ENCODE peak calls at places on chromosome 22, in seven cellular contexts. K is thoracic aorta, P is gastrocnemius medialis, V is uterus, H is upper lobe of right lung, J is fibroblast of lung, L is body of pancreas. U is an unnamed sample. For H3K4me1 and H3K27me3, the result is how much of the 10 kb centered on the place peaks cover.

GRCh38 chr22:19287889-19288288 is 3.6 kb downstream of the CLTCL1 start:
- DNase-seq in K (no peak), P (peak), V (no peak), H (no peak), J (peak), L (no peak), U (no peak)

GRCh38 chr22:19055801-19056200 is 66.4 kb downstream of the DGCR2 start:
- DNase-seq in K (no peak), P (no peak), V (no peak), H (peak), J (no peak), L (peak), U (no peak)

GRCh38 chr22:49608660-49609059 is 219.0 kb downstream of the BRD1 start:
- DNase-seq in K (no peak), P (no peak), V (no peak), H (no peak), J (no peak), L (no peak), U (no peak)

GRCh38 chr22:24768537-24769374 is 5.8 kb downstream of the PIWIL3 start:
- DNase-seq in K (peak), P (peak), V (peak), H (no peak), J (peak), L (peak), U (no peak)

GRCh38 chr22:44199866-44200265 is 19.1 kb downstream of the PARVG start:
- DNase-seq in K (no peak), P (no peak), V (no peak), H (no peak), J (no peak), L (no peak), U (no peak)

GRCh38 chr22:39388261-39389011 is 11.1 kb upstream of the TAB1 start:
- DNase-seq in K (peak), P (peak), V (peak), H (peak), J (peak), L (peak), U (peak)

GRCh38 chr22:19357270-19358105 is 66.0 kb upstream of the CLTCL1 start:
- DNase-seq in K (no peak), P (no peak), V (no peak), H (no peak), J (peak), L (no peak), U (no peak)

GRCh38 chr22:50481440-50482106 is at the start of gene ADM2:
- DNase-seq in K (no peak), P (no peak), V (no peak), H (peak), J (no peak), L (peak), U (no peak)

GRCh38 chr22:44369916-44370804 is 57.4 kb upstream of the SHISAL1 start:
- DNase-seq in K (no peak), P (no peak), V (no peak), H (peak), J (no peak), L (no peak), U (no peak)

GRCh38 chr22:41799486-41800347 is 762 bp upstream of the CCDC134 start:
- DNase-seq in K (no peak), P (peak), V (peak), H (peak), J (peak), L (peak), U (peak)

GRCh38 chr22:30717331-30717921 is 22.8 kb downstream of the OSBP2 start:
- DNase-seq in K (no peak), P (no peak), V (no peak), H (no peak), J (peak), L (no peak), U (no peak)

GRCh38 chr22:36225333-36225922 is 13.9 kb downstream of the APOL2 start:
- DNase-seq in K (no peak), P (no peak), V (no peak), H (no peak), J (no peak), L (no peak), U (no peak)

GRCh38 chr22:40076702-40077645 is 82.2 kb downstream of the FAM83F start:
- DNase-seq in K (no peak), P (no peak), V (no peak), H (no peak), J (peak), L (no peak), U (no peak)

GRCh38 chr22:41478891-41479521 is 10.1 kb downstream of the ACO2 start:
- DNase-seq in K (no peak), P (peak), V (no peak), H (peak), J (peak), L (no peak), U (peak)

GRCh38 chr22:50190182-50190951 is 4.7 kb downstream of the TRABD start:
- DNase-seq in K (no peak), P (no peak), V (peak), H (peak), J (peak), L (peak), U (peak)

GRCh38 chr22:47161631-47162030 is 399.2 kb downstream of the TBC1D22A start:
- DNase-seq in K (no peak), P (no peak), V (peak), H (peak), J (no peak), L (peak), U (no peak)

GRCh38 chr22:41256254-41256897 is 15.6 kb upstream of the CHADL start:
- DNase-seq in K (no peak), P (no peak), V (peak), H (no peak), J (peak), L (no peak), U (no peak)

GRCh38 chr22:28034760-28035401 is 115.8 kb upstream of the PITPNB start:
- DNase-seq in K (no peak), P (peak), V (peak), H (peak), J (peak), L (peak), U (no peak)

GRCh38 chr22:35540600-35541253 is at the start of gene RASD2:
- DNase-seq in K (no peak), P (no peak), V (peak), H (no peak), J (no peak), L (peak), U (no peak)

GRCh38 chr22:27672721-27673387 is 128.7 kb downstream of the MN1 start:
- DNase-seq in K (no peak), P (no peak), V (no peak), H (no peak), J (no peak), L (no peak), U (no peak)

GRCh38 chr22:30806391-30806861 is 111.8 kb downstream of the OSBP2 start:
- DNase-seq in K (no peak), P (no peak), V (no peak), H (no peak), J (peak), L (no peak), U (no peak)

GRCh38 chr22:24989135-24989534 is 36.6 kb downstream of the KIAA1671 start:
- DNase-seq in K (no peak), P (no peak), V (no peak), H (no peak), J (no peak), L (no peak), U (no peak)

GRCh38 chr22:24523873-24524272 is 28.7 kb downstream of the UPB1 start:
- DNase-seq in K (no peak), P (no peak), V (no peak), H (no peak), J (peak), L (no peak), U (no peak)

GRCh38 chr22:29267858-29268510 is at the start of the genes EWSR1 and RHBDD3:
- DNase-seq in K (peak), P (peak), V (peak), H (peak), J (peak), L (peak), U (peak)

GRCh38 chr22:29269731-29270474 is 1.8 kb downstream of the EWSR1 start:
- DNase-seq in K (no peak), P (no peak), V (no peak), H (no peak), J (peak), L (no peak), U (no peak)

GRCh38 chr22:29268511-29269229 is 602 bp downstream of the EWSR1 start:
- DNase-seq in K (no peak), P (no peak), V (peak), H (peak), J (peak), L (peak), U (peak)

GRCh38 chr22:29270475-29271271 is 2.6 kb downstream of the EWSR1 start:
- DNase-seq in K (no peak), P (no peak), V (no peak), H (no peak), J (peak), L (no peak), U (no peak)

DNA sequence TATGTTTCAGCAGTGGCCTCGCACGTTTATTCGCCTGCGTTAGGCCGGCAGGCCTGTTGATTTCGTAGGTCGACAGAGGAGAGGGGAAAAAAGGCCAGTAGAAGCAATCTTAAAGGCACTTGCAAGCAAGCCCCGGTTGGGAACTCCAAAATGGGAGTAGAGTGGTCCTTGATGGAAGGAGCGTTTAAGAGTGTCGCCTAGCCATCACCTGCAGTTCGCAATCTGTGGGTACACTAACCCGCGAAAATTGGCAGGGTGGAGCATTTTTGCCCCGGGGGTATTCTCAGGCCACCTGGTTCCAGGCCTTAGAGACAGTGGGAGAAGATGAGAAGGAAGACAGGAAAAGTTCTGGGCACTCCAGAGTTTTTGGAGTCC is 1.1 kb downstream of the EWSR1 start:
- DNase-seq in K (no peak), P (no peak), V (no peak), H (no peak), J (no peak), L (no peak), U (no peak)
- H3K4me1 ChIP-seq in K (half or more), P (half or more), V (under half), H (half or more), J (under half), L (half or more), U (half or more)

DNA sequence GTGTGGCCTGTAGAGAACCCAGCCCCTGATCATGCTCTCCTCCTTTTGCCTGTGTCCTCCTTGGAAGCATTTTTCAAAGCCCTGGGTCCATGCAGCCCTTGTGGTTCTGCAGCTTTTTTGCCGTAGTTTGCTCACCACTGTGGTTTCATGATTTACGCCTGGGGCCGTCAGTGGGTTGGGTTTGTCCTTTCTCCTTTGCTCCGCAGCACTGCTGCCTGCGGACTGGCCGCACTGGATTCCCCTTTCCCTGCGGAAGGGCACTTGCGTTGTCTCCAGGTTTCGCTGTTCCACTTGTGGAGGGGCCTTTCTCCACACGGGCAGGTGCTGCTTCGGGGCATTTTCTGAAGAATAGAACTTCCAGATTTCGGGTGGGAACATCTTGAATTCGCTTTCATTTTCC is 1260.9 kb downstream of the BRD1 start:
- DNase-seq in K (no peak), P (no peak), V (no peak), H (no peak), J (no peak), L (no peak), U (no peak)
- H3K27me3 ChIP-seq in K (under half), P (under half), V (under half), H (under half), J (under half), L (under half), U (under half)

DNA sequence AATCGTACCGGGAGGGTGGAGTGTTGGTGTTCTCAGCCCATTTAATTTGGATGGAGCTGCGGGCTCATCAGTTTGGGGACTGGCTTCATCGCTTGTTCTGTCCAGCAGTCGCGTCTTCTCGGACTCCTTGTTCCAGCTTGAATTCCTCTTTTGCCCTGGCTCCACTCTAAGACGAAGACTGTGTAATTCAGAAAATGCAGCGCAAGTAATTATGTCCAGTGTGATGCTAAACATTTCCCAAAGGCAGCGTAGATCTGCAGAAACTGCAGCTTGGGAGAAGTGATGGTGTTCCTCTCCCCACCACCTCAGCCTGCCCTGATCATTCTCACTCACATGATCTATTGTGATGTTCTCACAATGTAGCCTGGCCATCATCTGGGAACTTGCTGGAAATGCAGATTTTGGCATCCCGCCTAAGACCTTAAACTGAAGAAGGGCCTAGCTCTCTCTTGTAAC is 666 bp downstream of the SLC25A18 start:
- DNase-seq in K (no peak), P (peak), V (peak), H (no peak), J (peak), L (no peak), U (no peak)
- TF ChIP-seq CTCF in K (no peak), P (no peak), V (no peak), H (no peak), J (no peak), L (no peak), U (no peak)

GRCh38 chr22:20434264-20434751 is 3.3 kb downstream of the SCARF2 start:
- DNase-seq in K (no peak), P (no peak), V (peak), H (peak), J (no peak), L (no peak), U (peak)
- H3K4me1 ChIP-seq in K (under half), P (under half), V (under half), H (under half), J (under half), L (under half), U (half or more)

GRCh38 chr22:45878051-45878764 is 98.8 kb downstream of the WNT7B start:
- DNase-seq in K (no peak), P (no peak), V (no peak), H (peak), J (no peak), L (peak), U (peak)
- H3K27me3 ChIP-seq in K (under half), P (half or more), V (under half), H (under half), J (under half), L (under half), U (under half)

GRCh38 chr22:22060200-22061084 is 77.9 kb upstream of the TOP3B start:
- DNase-seq in K (no peak), P (peak), V (peak), H (peak), J (no peak), L (peak), U (peak)
- TF ChIP-seq CTCF in K (peak), P (peak), V (no peak), H (peak), J (peak), L (peak), U (peak)

GRCh38 chr22:32847067-32847491 is 45.6 kb downstream of the TIMP3 start:
- DNase-seq in K (no peak), P (no peak), V (peak), H (no peak), J (peak), L (no peak), U (no peak)
- H3K4me1 ChIP-seq in K (half or more), P (half or more), V (under half), H (half or more), J (under half), L (under half), U (under half)

GRCh38 chr22:17878970-17879369 is 104.7 kb upstream of the BID start:
- DNase-seq in K (no peak), P (no peak), V (no peak), H (no peak), J (peak), L (no peak), U (no peak)
- H3K27me3 ChIP-seq in K (under half), P (under half), V (under half), H (under half), J (under half), L (under half), U (under half)

DNA sequence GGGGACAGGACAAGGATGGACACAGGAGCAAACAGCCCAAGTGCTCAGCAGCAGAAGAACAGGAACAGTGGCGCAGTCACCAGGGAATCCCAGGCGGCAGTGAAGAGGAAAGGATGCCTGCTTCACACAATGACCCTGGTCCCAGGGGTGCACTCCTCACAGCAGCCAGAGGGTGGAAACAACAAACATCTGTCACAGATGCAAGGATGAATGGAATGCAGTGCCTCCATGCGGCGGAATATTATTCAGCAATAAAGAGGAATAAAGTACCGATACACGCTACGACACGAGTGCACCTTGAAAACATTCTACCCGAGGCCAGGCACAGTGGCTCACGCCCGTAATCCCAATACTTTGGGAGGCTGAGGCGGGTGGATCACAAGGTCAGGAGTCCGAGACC is 12.7 kb downstream of the CSNK1E start:
- DNase-seq in K (no peak), P (no peak), V (no peak), H (no peak), J (no peak), L (no peak), U (no peak)
- TF ChIP-seq CTCF in K (no peak), P (peak), V (peak), H (peak), J (no peak), L (no peak), U (no peak)

GRCh38 chr22:23234409-23235161 is 54.3 kb downstream of the BCR start:
- DNase-seq in K (no peak), P (no peak), V (no peak), H (no peak), J (no peak), L (no peak), U (no peak)

GRCh38 chr22:23233746-23234408 is 53.6 kb downstream of the BCR start:
- DNase-seq in K (no peak), P (no peak), V (no peak), H (no peak), J (peak), L (no peak), U (no peak)

GRCh38 chr22:23236026-23236425 is 55.7 kb downstream of the BCR start:
- DNase-seq in K (no peak), P (no peak), V (no peak), H (no peak), J (peak), L (no peak), U (no peak)

GRCh38 chr22:23236440-23237139 is 56.3 kb downstream of the BCR start:
- DNase-seq in K (no peak), P (no peak), V (no peak), H (no peak), J (no peak), L (no peak), U (no peak)

DNA sequence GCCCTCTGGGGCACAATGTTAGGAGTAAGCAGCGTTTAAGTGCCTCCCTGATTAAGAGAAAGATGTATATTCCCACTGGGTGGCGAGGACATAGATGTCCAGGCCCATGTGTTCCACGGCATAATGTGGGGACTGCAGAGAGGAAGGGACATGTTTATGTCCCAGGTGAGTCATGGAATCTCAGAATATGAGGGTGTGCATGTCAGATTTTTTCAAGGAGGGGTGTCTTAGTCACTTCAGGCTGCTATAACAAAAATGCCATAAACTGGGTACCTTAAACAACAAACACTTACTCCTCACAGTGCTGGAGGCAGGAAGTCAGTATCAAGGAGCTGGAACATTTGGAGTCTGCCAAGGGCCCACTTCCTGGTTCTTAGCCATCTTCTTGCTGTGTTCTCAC is 55.1 kb downstream of the BCR start:
- DNase-seq in K (no peak), P (no peak), V (no peak), H (no peak), J (no peak), L (no peak), U (no peak)
- H3K4me1 ChIP-seq in K (half or more), P (under half), V (under half), H (under half), J (under half), L (under half), U (half or more)

U was measured in left lung.